ENCODE peak calls at places on chromosomes 6 and 20, in five cellular contexts. L is sciatic nerve; R is NCI-H187; I is GM04504; K is effector CD8-positive, alpha-beta T cell. S is an unnamed sample.
A peak's percentile ranks its signal among the peaks of the same experiment; 100 is the strongest.

GRCh38 chr20:54981181-54981580 is 505.8 kb downstream of the DOK5 start:
- DNase-seq in I (no peak), L (no peak), K (no peak), R (no peak), S (no peak)

GRCh38 chr20:18009116-18009515 is 40.3 kb downstream of the MGME1 start:
- DNase-seq in R (no peak), K (no peak), I (no peak), L (no peak), S (no peak)

GRCh38 chr6:70135219-70135769 is 167.6 kb downstream of the COL9A1 start:
- DNase-seq in I (no peak), K (no peak), R (no peak), L (no peak), S (no peak)

GRCh38 chr6:21653902-21654301 is 60.4 kb downstream of the SOX4 start:
- DNase-seq in I (no peak), K (no peak), L (no peak), R (no peak), S (no peak)

GRCh38 chr6:93820465-93821082 is 401.2 kb upstream of the EPHA7 start:
- DNase-seq in I (no peak), L (no peak), R (no peak), K (no peak), S (no peak)

GRCh38 chr20:64047968-64048401 is 1.5 kb downstream of the SOX18 start:
- DNase-seq in I (no peak), R (no peak), L (no peak), K (no peak), S (no peak)

GRCh38 chr6:64294034-64294433 is 658.4 kb downstream of the PHF3 start:
- DNase-seq in I (no peak), L (no peak), R (no peak), K (no peak), S (no peak)

GRCh38 chr6:82144852-82145332 is 102.7 kb downstream of the IBTK start:
- DNase-seq in R (no peak), K (no peak), L (no peak), I (peak; percentile 88), S (peak; percentile 54)

GRCh38 chr6:105817370-105817769 is 268.8 kb upstream of the PRDM1 start:
- DNase-seq in K (no peak), L (no peak), I (no peak), R (no peak), S (no peak)

GRCh38 chr20:59623583-59623982 is 19.2 kb downstream of the PHACTR3 start:
- DNase-seq in I (no peak), K (no peak), R (no peak), L (no peak), S (no peak)

GRCh38 chr6:94065707-94066337 is 646.5 kb upstream of the EPHA7 start:
- DNase-seq in I (no peak), R (no peak), L (no peak), K (no peak), S (no peak)

GRCh38 chr20:35327074-35327976 is 35.1 kb upstream of the FAM83C start:
- DNase-seq in I (no peak), K (no peak), L (no peak), R (no peak), S (peak; percentile 71)

GRCh38 chr6:3194535-3195376 is 32.7 kb downstream of the TUBB2B start:
- DNase-seq in R (no peak), L (no peak), K (no peak), I (no peak), S (no peak)

GRCh38 chr20:37348643-37349516 is 2.9 kb downstream of the SRC start:
- DNase-seq in K (no peak), R (no peak), L (no peak), I (no peak), S (no peak)

GRCh38 chr6:29627762-29628418 is 5.1 kb downstream of the GABBR1 start:
- DNase-seq in L (peak; percentile 86), I (peak; percentile 49), R (no peak), K (peak; percentile 54), S (peak; percentile 58)

GRCh38 chr6:63269470-63269869 is 50.3 kb downstream of the LGSN start:
- DNase-seq in R (no peak), K (no peak), L (no peak), I (no peak), S (no peak)

GRCh38 chr6:116078945-116079344 is 18.3 kb upstream of the FRK start:
- DNase-seq in K (no peak), R (no peak), L (no peak), I (no peak), S (no peak)

GRCh38 chr20:3685341-3685740 is 3.5 kb upstream of the ADAM33 start:
- DNase-seq in R (no peak), L (no peak), I (no peak), K (no peak), S (no peak)

GRCh38 chr20:57230247-57230646 is 36.2 kb downstream of the BMP7 start:
- DNase-seq in R (no peak), K (no peak), I (no peak), L (no peak), S (no peak)

GRCh38 chr6:81233990-81234389 is 518.5 kb downstream of the TENT5A start:
- DNase-seq in K (no peak), R (no peak), I (no peak), L (no peak), S (no peak)

GRCh38 chr20:50855498-50856474 is 60.9 kb downstream of the BCAS4 start:
- DNase-seq in R (no peak), K (no peak), I (no peak), L (no peak), S (peak; percentile 70)

GRCh38 chr6:119147101-119148053 is 68.9 kb upstream of the FAM184A start:
- DNase-seq in R (no peak), L (peak; percentile 68), K (no peak), I (peak; percentile 84), S (peak; percentile 94)

GRCh38 chr6:43150051-43150751 is 20.9 kb upstream of the SRF start:
- DNase-seq in K (no peak), R (no peak), L (no peak), I (no peak), S (no peak)

GRCh38 chr6:125277838-125278237 is 23.9 kb downstream of the HDDC2 start:
- DNase-seq in L (no peak), K (no peak), R (no peak), I (no peak), S (no peak)

GRCh38 chr6:22436134-22436533 is 133.2 kb upstream of the HDGFL1 start:
- DNase-seq in I (no peak), R (no peak), L (no peak), K (no peak), S (no peak)

GRCh38 chr6:18055714-18056382 is 66.6 kb downstream of the NHLRC1 start:
- DNase-seq in R (no peak), L (no peak), I (no peak), K (no peak), S (no peak)